ENCODE peak calls at places on chromosomes 11 and 22, in eight cellular contexts. A is neural progenitor cell, I is ovary, U is cardiac muscle cell, L is thoracic aorta, Y is endodermal cell, J is PC-3, S is A549. H is an unnamed sample.

GRCh38 chr22:19048531-19048930 is 73.7 kb downstream of the DGCR2 start:
- DNase-seq in A (no peak), I (no peak), U (no peak), L (no peak), Y (no peak), J (no peak), S (no peak), H (no peak)

GRCh38 chr11:90614318-90614717 is 391.5 kb upstream of the CHORDC1 start:
- DNase-seq in A (no peak), I (no peak), U (no peak), L (no peak), Y (no peak), J (no peak), S (no peak), H (no peak)

GRCh38 chr22:17541476-17541875 is 21.8 kb upstream of the SLC25A18 start:
- DNase-seq in A (no peak), I (no peak), U (no peak), L (no peak), Y (no peak), J (no peak), S (no peak), H (no peak)

GRCh38 chr22:48881326-48881980 is 946.2 kb downstream of the BRD1 start:
- DNase-seq in A (no peak), I (no peak), U (no peak), L (no peak), Y (peak), J (no peak), S (no peak), H (no peak)

GRCh38 chr11:132301465-132301864 is 931.0 kb downstream of the NTM start:
- DNase-seq in A (no peak), I (no peak), U (no peak), L (no peak), Y (no peak), J (no peak), S (no peak), H (no peak)

GRCh38 chr11:10637629-10638028 is 55.9 kb downstream of the IRAG1 start:
- DNase-seq in A (no peak), I (no peak), U (no peak), L (no peak), Y (peak), J (no peak), S (no peak), H (peak)

GRCh38 chr11:113528982-113529381 is 53.8 kb upstream of the DRD2 start:
- DNase-seq in A (no peak), I (no peak), U (peak), L (no peak), Y (peak), J (no peak), S (no peak), H (no peak)

GRCh38 chr22:30204742-30205111 is 41.8 kb downstream of the LIF start:
- DNase-seq in A (no peak), I (peak), U (peak), L (no peak), Y (no peak), J (no peak), S (no peak), H (no peak)

GRCh38 chr11:2752923-2753322 is 53.1 kb upstream of the KCNQ1OT1 start:
- DNase-seq in A (no peak), I (no peak), U (peak), L (no peak), Y (no peak), J (no peak), S (no peak), H (no peak)

GRCh38 chr11:36628765-36629199 is 30.7 kb upstream of the RAG2 start:
- DNase-seq in A (peak), I (no peak), U (no peak), L (no peak), Y (no peak), J (no peak), S (no peak), H (no peak)

GRCh38 chr11:119332111-119332765 is 2.1 kb upstream of the RNF26 start:
- DNase-seq in A (peak), I (no peak), U (no peak), L (no peak), Y (peak), J (no peak), S (no peak), H (no peak)

GRCh38 chr11:5922749-5923426 is 19.2 kb upstream of the OR56A3 start:
- DNase-seq in A (no peak), I (no peak), U (no peak), L (no peak), Y (no peak), J (peak), S (peak), H (no peak)

GRCh38 chr11:132072044-132072879 is 701.8 kb downstream of the NTM start:
- DNase-seq in A (no peak), I (no peak), U (peak), L (no peak), Y (no peak), J (peak), S (no peak), H (no peak)

GRCh38 chr11:117197516-117198456 is 1.4 kb upstream of the TAGLN start:
- DNase-seq in A (peak), I (peak), U (peak), L (no peak), Y (peak), J (peak), S (peak), H (peak)

GRCh38 chr22:49009359-49010063 is 818.2 kb downstream of the BRD1 start:
- DNase-seq in A (no peak), I (no peak), U (no peak), L (no peak), Y (peak), J (no peak), S (no peak), H (peak)

GRCh38 chr11:112173152-112173551 is 2.2 kb upstream of the BCO2 start:
- DNase-seq in A (no peak), I (no peak), U (peak), L (no peak), Y (no peak), J (peak), S (no peak), H (no peak)

GRCh38 chr22:44587911-44588310 is 89.9 kb upstream of the RTL6 start:
- DNase-seq in A (no peak), I (no peak), U (no peak), L (no peak), Y (no peak), J (no peak), S (no peak), H (no peak)

GRCh38 chr11:20634781-20635180 is 34.6 kb upstream of the NELL1 start:
- DNase-seq in A (no peak), I (no peak), U (no peak), L (no peak), Y (no peak), J (no peak), S (no peak), H (no peak)

GRCh38 chr11:111327908-111328624 is 29.7 kb downstream of the POU2AF3 start:
- DNase-seq in A (no peak), I (no peak), U (no peak), L (no peak), Y (peak), J (no peak), S (no peak), H (peak)

GRCh38 chr11:15603208-15603607 is 488.5 kb downstream of the INSC start:
- DNase-seq in A (no peak), I (peak), U (no peak), L (no peak), Y (no peak), J (no peak), S (no peak), H (no peak)

GRCh38 chr11:131675489-131675888 is 305.1 kb downstream of the NTM start:
- DNase-seq in A (no peak), I (no peak), U (peak), L (no peak), Y (no peak), J (no peak), S (no peak), H (no peak)

GRCh38 chr11:70508231-70508480 is 109.8 kb downstream of the CTTN start:
- DNase-seq in A (no peak), I (no peak), U (no peak), L (no peak), Y (no peak), J (no peak), S (no peak), H (no peak)

GRCh38 chr11:92670293-92670890 is 299.1 kb upstream of the MTNR1B start:
- DNase-seq in A (no peak), I (no peak), U (no peak), L (no peak), Y (no peak), J (no peak), S (no peak), H (no peak)

GRCh38 chr11:69205929-69206612 is 50.3 kb downstream of the SMIM38 start:
- DNase-seq in A (no peak), I (no peak), U (no peak), L (no peak), Y (peak), J (no peak), S (no peak), H (peak)

GRCh38 chr22:19124377-19124776 is 2.2 kb upstream of the DGCR2 start:
- DNase-seq in A (no peak), I (no peak), U (no peak), L (no peak), Y (no peak), J (no peak), S (no peak), H (no peak)

GRCh38 chr11:128653828-128654231 is 40.0 kb upstream of the FLI1 start:
- DNase-seq in A (peak), I (no peak), U (peak), L (no peak), Y (peak), J (peak), S (peak), H (no peak)

GRCh38 chr11:22666700-22667439 is 459 bp downstream of the GAS2 start:
- DNase-seq in A (peak), I (peak), U (peak), L (no peak), Y (peak), J (no peak), S (no peak), H (no peak)

GRCh38 chr22:30279389-30279788 is 9.9 kb downstream of the CASTOR1 start:
- DNase-seq in A (no peak), I (no peak), U (peak), L (no peak), Y (no peak), J (no peak), S (no peak), H (no peak)

GRCh38 chr22:46752911-46753310 is 9.5 kb upstream of the TBC1D22A start:
- DNase-seq in A (no peak), I (no peak), U (no peak), L (no peak), Y (no peak), J (no peak), S (no peak), H (no peak)

GRCh38 chr11:85154294-85154693 is 472.9 kb downstream of the DLG2 start:
- DNase-seq in A (no peak), I (no peak), U (no peak), L (no peak), Y (no peak), J (no peak), S (no peak), H (no peak)

GRCh38 chr11:94120946-94121345 is 7.7 kb upstream of the PANX1 start:
- DNase-seq in A (no peak), I (no peak), U (no peak), L (no peak), Y (no peak), J (peak), S (no peak), H (no peak)

GRCh38 chr22:23580586-23581251 is 629 bp upstream of the IGLL1 start:
- DNase-seq in A (no peak), I (no peak), U (no peak), L (no peak), Y (no peak), J (no peak), S (no peak), H (no peak)

GRCh38 chr22:38017272-38017920 is 33.0 kb upstream of the SOX10 start:
- DNase-seq in A (no peak), I (peak), U (peak), L (no peak), Y (no peak), J (no peak), S (no peak), H (no peak)

GRCh38 chr11:110251837-110252236 is 44.6 kb downstream of the RDX start:
- DNase-seq in A (no peak), I (no peak), U (peak), L (no peak), Y (no peak), J (peak), S (peak), H (no peak)

GRCh38 chr11:121544956-121545355 is 92.2 kb upstream of the SORL1-AS1 start:
- DNase-seq in A (no peak), I (no peak), U (no peak), L (no peak), Y (no peak), J (no peak), S (no peak), H (no peak)

GRCh38 chr11:103326070-103326794 is 217.0 kb downstream of the DYNC2H1 start:
- DNase-seq in A (peak), I (no peak), U (peak), L (no peak), Y (peak), J (peak), S (peak), H (no peak)

GRCh38 chr11:58573451-58574104 is 2.1 kb downstream of the LPXN start:
- DNase-seq in A (no peak), I (no peak), U (peak), L (peak), Y (no peak), J (peak), S (peak), H (no peak)
- TF ChIP-seq CTCF in A (no peak), I (no peak), U (no peak), L (no peak), Y (no peak), J (no peak), S (no peak), H (no peak)

DNA sequence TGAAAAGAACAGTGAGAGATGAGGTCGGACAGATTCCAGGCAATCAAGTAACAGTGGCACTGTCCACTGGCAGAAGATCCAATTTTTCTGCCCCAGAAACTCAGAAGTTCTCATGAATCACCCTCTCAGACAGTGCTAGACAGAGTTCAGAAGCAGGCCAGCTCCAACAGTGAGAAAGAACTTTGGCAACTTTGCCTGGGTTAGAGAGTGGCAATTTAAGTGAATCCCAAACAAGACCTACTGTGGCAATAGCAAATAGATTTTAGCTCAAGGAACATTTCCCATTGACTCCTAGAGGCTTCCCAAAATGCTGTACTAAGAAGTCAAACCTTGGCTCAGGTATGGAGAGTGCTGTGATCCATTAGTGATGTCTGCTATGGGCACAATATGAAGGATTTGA is 12.3 kb downstream of the CD44 start:
- DNase-seq in A (no peak), I (no peak), U (no peak), L (no peak), Y (no peak), J (no peak), S (no peak), H (no peak)
- H3K27ac ChIP-seq in A (no peak), I (no peak), U (no peak), L (peak), Y (no peak), J (no peak), S (peak), H (no peak)

GRCh38 chr22:26374645-26375044 is 54.4 kb upstream of the ASPHD2 start:
- DNase-seq in A (no peak), I (no peak), U (no peak), L (no peak), Y (no peak), J (no peak), S (no peak), H (no peak)

GRCh38 chr22:26372890-26373289 is 56.2 kb upstream of the ASPHD2 start:
- DNase-seq in A (no peak), I (no peak), U (no peak), L (no peak), Y (no peak), J (no peak), S (no peak), H (no peak)

GRCh38 chr22:26380072-26380471 is 49.0 kb upstream of the ASPHD2 start:
- DNase-seq in A (no peak), I (no peak), U (no peak), L (no peak), Y (no peak), J (no peak), S (no peak), H (no peak)

DNA sequence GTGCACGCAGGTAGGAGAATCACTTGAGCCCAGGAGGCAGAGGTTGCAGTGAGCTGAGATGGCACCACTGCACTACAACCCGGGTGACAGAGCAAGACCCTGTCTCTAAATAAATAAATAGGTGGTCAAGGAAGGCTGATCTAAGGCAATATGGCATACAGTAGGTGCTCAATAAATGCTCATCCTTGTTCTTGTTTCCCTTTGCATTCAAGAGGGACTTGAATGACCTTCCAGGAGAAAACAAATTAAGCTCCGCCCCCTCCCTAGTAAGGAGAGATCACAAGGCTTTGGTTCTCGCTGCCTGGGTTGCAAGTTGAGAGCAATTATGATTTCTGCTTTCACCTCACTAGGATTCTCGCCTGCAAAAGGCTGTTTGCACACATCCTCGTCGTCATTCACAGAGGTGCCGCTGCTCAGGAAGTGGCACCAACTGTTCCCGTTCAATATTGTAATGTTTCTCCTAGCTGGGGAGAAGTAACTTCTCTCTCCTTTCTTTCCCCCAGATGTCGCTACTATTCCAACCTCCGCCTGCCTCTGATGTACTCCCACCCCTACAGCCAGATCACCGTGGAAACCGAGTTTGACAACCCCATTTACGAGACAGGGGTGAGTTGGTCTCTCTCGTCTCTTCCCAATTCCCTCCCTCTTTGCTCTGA is 51.8 kb upstream of the ASPHD2 start:
- DNase-seq in A (peak), I (no peak), U (peak), L (no peak), Y (peak), J (no peak), S (no peak), H (no peak)
- TF ChIP-seq CTCF in A (peak), I (no peak), U (no peak), L (no peak), Y (peak), J (no peak), S (no peak), H (no peak)

DNA sequence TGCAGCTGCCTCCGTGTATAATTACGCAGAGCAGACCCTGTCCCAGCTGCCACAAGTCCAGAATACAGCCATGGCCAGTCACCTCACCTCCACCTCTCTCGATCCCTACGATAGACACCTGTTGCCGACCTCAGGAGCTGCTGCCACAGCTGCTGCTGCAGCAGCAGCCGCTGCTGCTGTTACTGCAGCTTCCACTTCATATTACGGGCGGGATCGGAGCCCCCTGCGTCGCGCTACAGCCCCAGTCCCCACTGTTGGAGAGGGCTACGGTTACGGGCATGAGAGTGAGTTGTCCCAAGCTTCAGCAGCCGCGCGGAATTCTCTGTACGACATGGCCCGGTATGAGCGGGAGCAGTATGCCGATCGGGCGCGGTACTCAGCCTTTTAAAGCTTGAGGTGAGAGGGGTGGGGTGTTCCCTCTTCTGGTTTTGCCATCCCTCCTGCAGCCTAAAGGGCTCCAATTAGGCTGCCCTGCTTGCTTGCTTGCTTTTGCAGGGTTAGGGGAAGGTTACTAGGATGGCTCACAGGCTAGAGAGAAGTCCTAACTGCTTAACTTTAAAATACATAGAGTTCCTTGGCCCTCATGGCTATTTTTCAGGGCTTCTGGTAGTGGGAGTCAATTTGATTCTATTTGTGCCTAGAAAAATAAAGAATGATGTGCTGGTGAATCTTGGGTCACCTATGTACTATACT is 5.4 kb downstream of the RBM4 start:
- DNase-seq in A (no peak), I (no peak), U (no peak), L (no peak), Y (no peak), J (no peak), S (no peak), H (no peak)
- H3K27ac ChIP-seq in A (no peak), I (no peak), U (no peak), L (no peak), Y (no peak), J (no peak), S (no peak), H (no peak)

DNA sequence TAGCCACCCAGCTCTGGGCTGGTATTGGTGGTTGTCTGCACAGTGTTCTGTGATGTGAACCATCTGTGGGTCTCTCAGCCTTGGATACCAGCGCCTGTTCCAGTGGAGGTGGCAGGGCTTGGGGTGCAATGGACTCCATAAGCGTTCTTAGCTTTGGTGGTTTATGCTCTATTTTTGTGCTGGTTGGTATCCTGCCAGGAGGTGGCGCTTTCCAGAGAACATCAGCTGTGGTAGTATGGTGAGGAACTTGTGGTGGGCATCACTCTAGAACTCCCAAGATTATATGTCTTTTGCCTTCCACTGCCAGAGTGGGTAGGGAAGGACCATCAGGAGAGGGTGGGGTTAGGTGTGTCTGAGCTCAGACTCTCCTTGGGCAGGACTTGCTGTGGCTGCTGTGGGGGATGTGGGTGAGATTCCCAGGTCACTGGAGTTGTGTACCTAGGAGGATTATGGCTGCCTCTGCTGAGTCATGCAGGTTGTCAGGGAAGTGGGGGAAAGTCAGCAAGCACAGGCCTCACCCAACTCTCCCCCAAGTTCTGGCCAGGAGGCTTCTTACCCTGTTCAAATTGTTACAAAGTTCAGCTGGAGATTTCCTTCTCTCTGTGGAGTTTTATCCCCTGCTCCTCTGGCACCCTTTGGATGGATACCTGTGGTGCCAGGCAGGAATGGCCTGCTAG is 47.2 kb downstream of the MRGPRX2 start:
- DNase-seq in A (no peak), I (no peak), U (no peak), L (no peak), Y (peak), J (peak), S (peak), H (no peak)
- TF ChIP-seq CTCF in A (peak), I (no peak), U (peak), L (no peak), Y (peak), J (peak), S (no peak), H (no peak)